ENCODE peak calls at places on chromosomes 13 and 19, in five cellular contexts. One of them, this sample, is unnamed.

GRCh38 chr19:6318772-6319171 is 14.6 kb downstream of the ACER1 start:
- DNase-seq in activated naive CD8-positive, alpha-beta T cell treated with anti-CD3 and anti-CD28 coated beads for 36 hours: no peak
- DNase-seq in HEK293T: no peak
- DNase-seq in tibial nerve: no peak
- DNase-seq in left ventricle myocardium inferior: no peak
- DNase-seq in this sample: peak

GRCh38 chr13:36850790-36851438 is 31.9 kb downstream of the RFXAP start:
- DNase-seq in HEK293T: peak
- DNase-seq in activated naive CD8-positive, alpha-beta T cell treated with anti-CD3 and anti-CD28 coated beads for 36 hours: no peak
- DNase-seq in left ventricle myocardium inferior: no peak
- DNase-seq in tibial nerve: no peak
- DNase-seq in this sample: no peak

GRCh38 chr13:27997904-27998522 is 9.5 kb upstream of the URAD start:
- DNase-seq in tibial nerve: no peak
- DNase-seq in left ventricle myocardium inferior: peak
- DNase-seq in HEK293T: peak
- DNase-seq in activated naive CD8-positive, alpha-beta T cell treated with anti-CD3 and anti-CD28 coated beads for 36 hours: no peak
- DNase-seq in this sample: no peak

GRCh38 chr13:43545317-43545874 is 241.4 kb downstream of the ENOX1 start:
- DNase-seq in activated naive CD8-positive, alpha-beta T cell treated with anti-CD3 and anti-CD28 coated beads for 36 hours: no peak
- DNase-seq in HEK293T: no peak
- DNase-seq in tibial nerve: peak
- DNase-seq in left ventricle myocardium inferior: peak
- DNase-seq in this sample: peak

GRCh38 chr19:34172661-34173144 is 399 bp downstream of the LSM14A start:
- DNase-seq in activated naive CD8-positive, alpha-beta T cell treated with anti-CD3 and anti-CD28 coated beads for 36 hours: no peak
- DNase-seq in HEK293T: no peak
- DNase-seq in left ventricle myocardium inferior: peak
- DNase-seq in tibial nerve: no peak
- DNase-seq in this sample: no peak

GRCh38 chr13:30722361-30722760 is 13.0 kb upstream of the ALOX5AP start:
- DNase-seq in left ventricle myocardium inferior: no peak
- DNase-seq in HEK293T: no peak
- DNase-seq in tibial nerve: no peak
- DNase-seq in activated naive CD8-positive, alpha-beta T cell treated with anti-CD3 and anti-CD28 coated beads for 36 hours: no peak
- DNase-seq in this sample: no peak

GRCh38 chr19:1181606-1182005 is 7.5 kb upstream of the SBNO2 start:
- DNase-seq in activated naive CD8-positive, alpha-beta T cell treated with anti-CD3 and anti-CD28 coated beads for 36 hours: no peak
- DNase-seq in left ventricle myocardium inferior: no peak
- DNase-seq in HEK293T: no peak
- DNase-seq in tibial nerve: no peak
- DNase-seq in this sample: no peak

GRCh38 chr19:1082165-1082927 is 12.8 kb downstream of the POLR2E start:
- DNase-seq in activated naive CD8-positive, alpha-beta T cell treated with anti-CD3 and anti-CD28 coated beads for 36 hours: peak
- DNase-seq in HEK293T: peak
- DNase-seq in tibial nerve: no peak
- DNase-seq in left ventricle myocardium inferior: no peak
- DNase-seq in this sample: peak

GRCh38 chr13:21668665-21669599 is 1.9 kb upstream of the FGF9 start:
- DNase-seq in HEK293T: peak
- DNase-seq in tibial nerve: no peak
- DNase-seq in activated naive CD8-positive, alpha-beta T cell treated with anti-CD3 and anti-CD28 coated beads for 36 hours: peak
- DNase-seq in left ventricle myocardium inferior: no peak
- DNase-seq in this sample: no peak

GRCh38 chr19:18894254-18895037 is 1.5 kb downstream of the CERS1 start:
- DNase-seq in tibial nerve: no peak
- DNase-seq in left ventricle myocardium inferior: no peak
- DNase-seq in HEK293T: no peak
- DNase-seq in activated naive CD8-positive, alpha-beta T cell treated with anti-CD3 and anti-CD28 coated beads for 36 hours: no peak
- DNase-seq in this sample: peak